ENCODE peak calls at places on chromosomes 6 and 20, in ten cellular contexts. E is NCI-H1436; Z is sigmoid colon; P is stimulated activated CD4-positive, alpha-beta T cell treated with anti-CD3 and anti-CD28 coated beads, Interleukin-4, amount 100 ng/mL, for 48 hours; B is HFF-Myc; C is cerebellum; A is NCI-H1930; T is H54; Q is bronchial epithelial cell; I is activated T-cell treated with anti-CD3 and anti-CD28 coated beads, Interleukin-2, amount 50 U/mL, for 48 hours. F is an unnamed sample.

GRCh38 chr6:10478187-10479040 is 42.7 kb upstream of the GCNT2 start:
- DNase-seq in E (peak), Z (no peak), P (no peak), B (peak), C (peak), A (no peak), T (peak), Q (peak), I (no peak), F (peak)

GRCh38 chr20:12860619-12861247 is 148.0 kb upstream of the SPTLC3 start:
- DNase-seq in E (no peak), Z (no peak), P (no peak), B (no peak), C (no peak), A (no peak), T (no peak), Q (no peak), I (no peak), F (no peak)

GRCh38 chr6:150001295-150001990 is 23.9 kb downstream of the RAET1L start:
- DNase-seq in E (no peak), Z (no peak), P (no peak), B (no peak), C (no peak), A (no peak), T (no peak), Q (no peak), I (peak), F (no peak)

GRCh38 chr6:7119272-7119801 is 11.6 kb downstream of the RREB1 start:
- DNase-seq in E (no peak), Z (no peak), P (no peak), B (no peak), C (no peak), A (no peak), T (no peak), Q (no peak), I (peak), F (no peak)

GRCh38 chr6:66930559-66931290 is 1223.7 kb upstream of the EYS start:
- DNase-seq in E (no peak), Z (no peak), P (no peak), B (no peak), C (no peak), A (no peak), T (no peak), Q (peak), I (no peak), F (no peak)

GRCh38 chr20:1255675-1256074 is 10.4 kb upstream of the SNPH start:
- DNase-seq in E (no peak), Z (no peak), P (no peak), B (no peak), C (no peak), A (no peak), T (no peak), Q (no peak), I (no peak), F (no peak)

GRCh38 chr6:44676826-44677433 is 289.4 kb downstream of the CDC5L start:
- DNase-seq in E (no peak), Z (no peak), P (no peak), B (no peak), C (no peak), A (no peak), T (peak), Q (peak), I (no peak), F (no peak)

GRCh38 chr6:137751768-137752560 is 115.1 kb upstream of the TNFAIP3 start:
- DNase-seq in E (no peak), Z (no peak), P (no peak), B (no peak), C (no peak), A (no peak), T (no peak), Q (no peak), I (no peak), F (no peak)

GRCh38 chr6:31402324-31403282 is 792 bp upstream of the MICA start:
- DNase-seq in E (no peak), Z (peak), P (no peak), B (no peak), C (peak), A (no peak), T (no peak), Q (peak), I (peak), F (no peak)

GRCh38 chr6:104754788-104755409 is 104.8 kb downstream of the HACE1 start:
- DNase-seq in E (no peak), Z (no peak), P (no peak), B (no peak), C (no peak), A (no peak), T (no peak), Q (no peak), I (no peak), F (no peak)

GRCh38 chr20:35901678-35902544 is 52.4 kb downstream of the SCAND1 start:
- DNase-seq in E (no peak), Z (no peak), P (no peak), B (peak), C (peak), A (no peak), T (peak), Q (peak), I (no peak), F (no peak)

GRCh38 chr6:34243901-34244884 is 4.6 kb downstream of the SMIM29 start:
- DNase-seq in E (no peak), Z (peak), P (peak), B (peak), C (peak), A (no peak), T (peak), Q (peak), I (peak), F (no peak)

GRCh38 chr6:125910518-125910917 is 46.1 kb upstream of the HINT3 start:
- DNase-seq in E (no peak), Z (no peak), P (no peak), B (no peak), C (no peak), A (no peak), T (no peak), Q (peak), I (no peak), F (no peak)

GRCh38 chr6:135129139-135129867 is 51.8 kb upstream of the MYB start:
- DNase-seq in E (no peak), Z (no peak), P (no peak), B (no peak), C (no peak), A (no peak), T (no peak), Q (no peak), I (peak), F (no peak)

GRCh38 chr20:64077876-64078551 is 1.3 kb downstream of the RGS19 start:
- DNase-seq in E (no peak), Z (no peak), P (no peak), B (no peak), C (no peak), A (no peak), T (no peak), Q (no peak), I (peak), F (no peak)

GRCh38 chr6:157688960-157689599 is 134.0 kb upstream of the SNX9 start:
- DNase-seq in E (no peak), Z (peak), P (no peak), B (no peak), C (no peak), A (no peak), T (no peak), Q (no peak), I (no peak), F (no peak)

GRCh38 chr20:20664795-20665194 is 47.6 kb downstream of the RALGAPA2 start:
- DNase-seq in E (peak), Z (no peak), P (no peak), B (peak), C (peak), A (no peak), T (no peak), Q (peak), I (no peak), F (peak)

GRCh38 chr6:20292905-20293304 is 80.6 kb upstream of the MBOAT1 start:
- DNase-seq in E (no peak), Z (no peak), P (no peak), B (no peak), C (no peak), A (no peak), T (no peak), Q (no peak), I (no peak), F (no peak)

GRCh38 chr6:32622545-32623401 is 14.4 kb upstream of the HLA-DQA1 start:
- DNase-seq in E (no peak), Z (no peak), P (peak), B (peak), C (no peak), A (no peak), T (no peak), Q (peak), I (peak), F (no peak)

GRCh38 chr6:80638222-80639055 is 532.0 kb downstream of the BCKDHB start:
- DNase-seq in E (peak), Z (no peak), P (no peak), B (peak), C (no peak), A (no peak), T (peak), Q (peak), I (no peak), F (peak)

GRCh38 chr6:99603421-99604160 is 3.0 kb upstream of the PRDM13 start:
- DNase-seq in E (no peak), Z (no peak), P (no peak), B (no peak), C (no peak), A (no peak), T (no peak), Q (no peak), I (peak), F (peak)

GRCh38 chr20:33917813-33918525 is 75.7 kb upstream of the RALY start:
- DNase-seq in E (no peak), Z (no peak), P (no peak), B (no peak), C (no peak), A (no peak), T (no peak), Q (no peak), I (no peak), F (no peak)

GRCh38 chr6:81565071-81565470 is 187.4 kb downstream of the TENT5A start:
- DNase-seq in E (no peak), Z (no peak), P (no peak), B (no peak), C (no peak), A (no peak), T (no peak), Q (no peak), I (no peak), F (no peak)

GRCh38 chr6:114135348-114136002 is 164.5 kb upstream of the HDAC2 start:
- DNase-seq in E (no peak), Z (no peak), P (no peak), B (no peak), C (no peak), A (no peak), T (no peak), Q (no peak), I (no peak), F (no peak)

GRCh38 chr6:100160913-100161312 is 166.9 kb upstream of the MCHR2 start:
- DNase-seq in E (peak), Z (no peak), P (no peak), B (no peak), C (no peak), A (no peak), T (no peak), Q (no peak), I (no peak), F (peak)

GRCh38 chr6:15595461-15596173 is 67.2 kb downstream of the DTNBP1 start:
- DNase-seq in E (no peak), Z (no peak), P (no peak), B (no peak), C (no peak), A (no peak), T (no peak), Q (peak), I (no peak), F (no peak)

GRCh38 chr6:137571854-137572253 is 77.7 kb upstream of the OLIG3 start:
- DNase-seq in E (peak), Z (no peak), P (peak), B (peak), C (no peak), A (no peak), T (no peak), Q (peak), I (peak), F (no peak)

GRCh38 chr6:2792330-2792729 is 27.1 kb downstream of the WRNIP1 start:
- DNase-seq in E (no peak), Z (no peak), P (no peak), B (no peak), C (peak), A (no peak), T (no peak), Q (peak), I (no peak), F (no peak)

GRCh38 chr20:3572151-3572550 is 91.0 kb downstream of the GFRA4 start:
- DNase-seq in E (no peak), Z (no peak), P (no peak), B (no peak), C (no peak), A (no peak), T (no peak), Q (no peak), I (no peak), F (no peak)

GRCh38 chr6:42100029-42100901 is 42.2 kb downstream of the C6orf132 start:
- DNase-seq in E (no peak), Z (no peak), P (peak), B (no peak), C (no peak), A (no peak), T (peak), Q (peak), I (peak), F (no peak)

F was measured in COR-L47.